ENCODE peak calls at places on chromosomes 3 and 15, in five cellular contexts. R, D, C, S and G are unnamed samples.

GRCh38 chr15:101765772-101766456 is 37.4 kb upstream of the OR4F6 start:
- DNase-seq in R (no peak), D (no peak), C (no peak), S (no peak), G (no peak)

GRCh38 chr3:188749010-188749617 is 422.7 kb upstream of the TPRG1 start:
- DNase-seq in R (peak), D (peak), C (no peak), S (no peak), G (no peak)

GRCh38 chr3:127070776-127071175 is 87.9 kb downstream of the PLXNA1 start:
- DNase-seq in R (no peak), D (no peak), C (no peak), S (no peak), G (no peak)

GRCh38 chr3:125375950-125376679 is 990 bp upstream of the ZNF148 start:
- DNase-seq in R (no peak), D (no peak), C (peak), S (no peak), G (no peak)

GRCh38 chr15:44541282-44541958 is 4.5 kb downstream of the EIF3J start:
- DNase-seq in R (no peak), D (no peak), C (peak), S (no peak), G (no peak)

GRCh38 chr3:186930639-186931486 is 537 bp downstream of the ST6GAL1 start:
- DNase-seq in R (peak), D (peak), C (peak), S (peak), G (peak)

GRCh38 chr15:60695713-60696522 is 217.0 kb upstream of the ICE2 start:
- DNase-seq in R (no peak), D (no peak), C (no peak), S (no peak), G (no peak)

GRCh38 chr15:65424683-65425082 is 1.9 kb upstream of the IGDCC4 start:
- DNase-seq in R (no peak), D (no peak), C (no peak), S (no peak), G (no peak)

GRCh38 chr3:158649791-158650190 is 5.5 kb downstream of the GFM1 start:
- DNase-seq in R (no peak), D (no peak), C (peak), S (no peak), G (no peak)

GRCh38 chr15:84819291-84819768 is 2.2 kb downstream of the ALPK3 start:
- DNase-seq in R (peak), D (no peak), C (peak), S (no peak), G (no peak)

GRCh38 chr15:48940508-48940907 is 23.2 kb downstream of the SHC4 start:
- DNase-seq in R (no peak), D (no peak), C (no peak), S (no peak), G (peak)

GRCh38 chr3:10487988-10488633 is 17.3 kb downstream of the ATP2B2 start:
- DNase-seq in R (no peak), D (no peak), C (no peak), S (no peak), G (no peak)

GRCh38 chr15:101070502-101071273 is 151.5 kb downstream of the LRRK1 start:
- DNase-seq in R (no peak), D (no peak), C (peak), S (no peak), G (no peak)

GRCh38 chr3:158725348-158725966 is 6.8 kb downstream of the RARRES1 start:
- DNase-seq in R (no peak), D (no peak), C (peak), S (no peak), G (no peak)

GRCh38 chr3:13348100-13348499 is 72.0 kb downstream of the NUP210 start:
- DNase-seq in R (no peak), D (no peak), C (no peak), S (no peak), G (no peak)

GRCh38 chr3:13345772-13346171 is 74.3 kb downstream of the NUP210 start:
- DNase-seq in R (no peak), D (no peak), C (no peak), S (no peak), G (no peak)

GRCh38 chr3:13347390-13347966 is 72.6 kb downstream of the NUP210 start:
- DNase-seq in R (no peak), D (no peak), C (no peak), S (no peak), G (no peak)

GRCh38 chr3:13345284-13345683 is 74.8 kb downstream of the NUP210 start:
- DNase-seq in R (no peak), D (no peak), C (no peak), S (no peak), G (no peak)

GRCh38 chr3:13346481-13347389 is 73.4 kb downstream of the NUP210 start:
- DNase-seq in R (no peak), D (no peak), C (no peak), S (no peak), G (no peak)
- TF ChIP-seq CTCF in R (no peak), D (no peak), C (no peak), S (no peak), G (no peak)

GRCh38 chr3:133928903-133929607 is 33.4 kb upstream of the RAB6B start:
- DNase-seq in R (no peak), D (no peak), C (no peak), S (no peak), G (no peak)

GRCh38 chr3:133931084-133931483 is 35.4 kb upstream of the RAB6B start:
- DNase-seq in R (no peak), D (no peak), C (no peak), S (no peak), G (no peak)

GRCh38 chr3:133932009-133932408 is 36.3 kb upstream of the RAB6B start:
- DNase-seq in R (no peak), D (no peak), C (no peak), S (no peak), G (no peak)

GRCh38 chr3:133928136-133928893 is 32.6 kb upstream of the RAB6B start:
- DNase-seq in R (no peak), D (no peak), C (no peak), S (no peak), G (no peak)

GRCh38 chr3:133930341-133930933 is 34.8 kb upstream of the RAB6B start:
- DNase-seq in R (peak), D (peak), C (peak), S (no peak), G (no peak)
- TF ChIP-seq JUND in R (no peak), D (no peak), C (no peak), S (no peak), G (no peak)

DNA sequence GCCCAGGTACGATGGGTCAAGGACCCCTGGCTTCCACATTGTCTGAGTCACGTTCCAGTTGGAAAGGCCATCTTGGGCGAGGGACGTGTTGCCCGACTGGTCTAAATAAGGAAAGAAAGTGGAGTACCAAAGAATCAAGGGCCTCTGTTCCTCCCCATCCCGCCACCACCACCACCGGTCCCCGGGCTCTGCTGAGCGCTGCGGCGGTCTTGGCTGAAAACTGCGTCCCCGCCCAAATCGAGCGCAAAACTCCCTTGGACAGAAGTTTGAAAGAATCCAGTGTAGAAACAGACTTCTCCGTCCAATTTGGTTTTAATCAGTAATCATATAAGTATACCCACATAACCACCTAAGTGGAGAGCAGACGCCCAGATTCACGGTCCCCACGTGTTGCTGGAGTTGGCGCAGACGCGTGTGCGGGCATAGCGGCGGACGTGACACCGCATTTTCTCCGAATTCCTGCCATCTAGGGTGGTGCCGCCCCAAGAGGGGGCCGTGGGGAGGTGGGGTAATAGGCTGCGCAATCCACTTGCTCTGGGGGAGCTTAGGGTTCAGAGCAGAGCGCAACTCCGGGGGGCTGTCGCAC is 243.8 kb upstream of the TOPAZ1 start:
- DNase-seq in R (no peak), D (no peak), C (no peak), S (no peak), G (no peak)
- TF ChIP-seq ATF3 in R (no peak), D (no peak), C (no peak), S (no peak), G (no peak)

GRCh38 chr3:163776753-163777152 is 1301.5 kb downstream of the SI start:
- DNase-seq in R (no peak), D (no peak), C (peak), S (no peak), G (no peak)

GRCh38 chr3:163779396-163780344 is 1298.6 kb downstream of the SI start:
- DNase-seq in R (no peak), D (peak), C (peak), S (peak), G (no peak)
- TF ChIP-seq CTCF in R (no peak), D (peak), C (peak), S (peak), G (peak)

GRCh38 chr3:113051222-113051804 is 60.5 kb downstream of the GTPBP8 start:
- DNase-seq in R (peak), D (peak), C (peak), S (peak), G (peak)
- TF ChIP-seq JUND in R (peak), D (peak), C (peak), S (peak), G (peak)

DNA sequence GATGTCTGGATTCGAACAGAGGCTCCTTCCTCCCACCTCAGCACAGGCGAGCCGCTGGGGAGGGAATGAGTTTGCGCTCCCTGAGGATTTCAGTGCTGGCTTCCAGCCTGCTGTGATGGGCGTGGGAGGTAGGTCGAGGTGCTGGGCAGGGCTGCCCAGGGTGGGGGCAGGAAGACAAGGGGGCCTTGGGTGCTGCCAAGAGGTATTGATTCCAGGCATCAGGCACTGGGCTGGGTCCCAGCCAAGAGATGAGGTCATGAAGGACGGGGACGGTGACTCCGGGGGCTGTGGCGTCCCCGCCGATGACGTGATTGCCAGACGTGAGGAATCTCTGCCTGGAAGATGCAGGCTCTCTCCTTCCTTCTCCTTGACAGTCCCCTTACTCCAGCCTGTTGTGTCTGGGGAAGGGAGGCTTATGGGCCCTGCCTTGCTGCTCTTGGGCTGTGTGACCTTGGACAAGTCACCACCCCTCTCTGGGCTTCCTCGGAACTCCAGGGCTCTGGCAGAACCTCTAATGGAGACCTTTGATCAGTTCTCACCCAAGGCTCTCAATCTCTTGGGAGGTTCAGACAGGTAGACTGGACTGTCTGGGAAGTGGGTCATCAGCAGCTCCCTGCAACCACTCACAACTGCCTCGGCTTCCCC is 116.8 kb downstream of the FBLN2 start:
- DNase-seq in R (no peak), D (no peak), C (no peak), S (no peak), G (no peak)
- TF ChIP-seq ATF3 in R (peak), D (no peak), C (no peak), S (no peak), G (no peak)

DNA sequence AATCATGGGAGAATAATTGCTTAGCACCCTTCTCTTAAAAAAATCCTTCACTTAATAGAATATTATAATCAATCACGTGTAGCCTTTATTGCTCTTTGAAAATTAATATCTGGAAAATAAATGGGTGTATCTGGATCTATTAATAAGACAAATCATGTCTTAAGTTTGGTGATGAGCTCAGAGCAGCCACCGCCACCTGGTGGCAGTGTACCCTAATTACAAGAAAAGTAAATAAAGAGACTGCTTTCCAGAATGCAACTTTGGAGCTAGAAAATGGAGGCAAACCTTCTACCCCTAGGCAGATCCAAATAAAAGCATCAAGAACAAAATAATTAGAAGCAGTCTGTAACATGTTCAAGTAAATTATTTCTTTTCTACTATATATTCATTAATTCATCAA is 43.5 kb downstream of the EPHB1 start:
- DNase-seq in R (no peak), D (no peak), C (no peak), S (no peak), G (no peak)
- TF ChIP-seq CTCF in R (no peak), D (peak), C (peak), S (no peak), G (peak)